ENCODE peak calls at places on chromosomes 4 and X, in ten cellular contexts. B is DND-41, C is ascending aorta, U is heart right ventricle, M is epithelial cell of prostate, P is upper lobe of left lung, F is cardiac muscle cell, I is aorta, K is Peyer's patch, N is esophagus muscularis mucosa. T is an unnamed sample.

GRCh38 chrX:45689971-45690370 is 489.3 kb upstream of the DIPK2B start:
- DNase-seq in B (no peak), C (no peak), U (no peak), M (no peak), P (no peak), F (no peak), I (no peak), K (no peak), N (no peak), T (no peak)

GRCh38 chr4:13368262-13368661 is 115.9 kb downstream of the RAB28 start:
- DNase-seq in B (no peak), C (no peak), U (no peak), M (no peak), P (no peak), F (peak; percentile 55), I (no peak), K (no peak), N (no peak), T (no peak)

GRCh38 chrX:114611018-114611619 is 27.2 kb downstream of the HTR2C start:
- DNase-seq in B (peak; percentile 13), C (no peak), U (no peak), M (no peak), P (no peak), F (peak; percentile 57), I (no peak), K (peak; percentile 68), N (no peak), T (peak; percentile 44)

GRCh38 chr4:81826336-81826735 is 354.6 kb upstream of the RASGEF1B start:
- DNase-seq in B (no peak), C (no peak), U (no peak), M (no peak), P (no peak), F (no peak), I (no peak), K (no peak), N (no peak), T (no peak)

GRCh38 chrX:18548996-18549395 is 122.9 kb downstream of the RS1 start:
- DNase-seq in B (no peak), C (no peak), U (no peak), M (no peak), P (no peak), F (no peak), I (no peak), K (no peak), N (no peak), T (no peak)

GRCh38 chr4:5027366-5027765 is 8.1 kb upstream of the CYTL1 start:
- DNase-seq in B (peak; percentile 31), C (no peak), U (no peak), M (no peak), P (no peak), F (no peak), I (no peak), K (no peak), N (no peak), T (no peak)

GRCh38 chr4:140152760-140153418 is 1.1 kb downstream of the MAML3 start:
- DNase-seq in B (peak; percentile 59), C (no peak), U (peak; percentile 62), M (no peak), P (peak; percentile 58), F (peak; percentile 67), I (peak; percentile 74), K (peak; percentile 75), N (peak; percentile 94), T (peak; percentile 46)

GRCh38 chr4:3689006-3689405 is 77.2 kb upstream of the ADRA2C start:
- DNase-seq in B (no peak), C (no peak), U (no peak), M (no peak), P (no peak), F (no peak), I (peak; percentile 37), K (no peak), N (no peak), T (no peak)

GRCh38 chr4:186724861-186725419 is 1.3 kb upstream of the FAT1 start:
- DNase-seq in B (no peak), C (no peak), U (no peak), M (no peak), P (no peak), F (peak; percentile 46), I (no peak), K (no peak), N (peak; percentile 87), T (no peak)

GRCh38 chr4:186724048-186724860 is 598 bp upstream of the FAT1 start:
- DNase-seq in B (no peak), C (no peak), U (peak; percentile 70), M (no peak), P (peak; percentile 36), F (peak; percentile 81), I (peak; percentile 68), K (peak; percentile 53), N (peak; percentile 92), T (no peak)

GRCh38 chr4:186726440-186727148 is 2.9 kb upstream of the FAT1 start:
- DNase-seq in B (no peak), C (peak; percentile 13), U (peak; percentile 75), M (peak; percentile 60), P (peak; percentile 63), F (peak; percentile 88), I (peak; percentile 79), K (peak; percentile 83), N (peak; percentile 91), T (no peak)

GRCh38 chr4:186726150-186726439 is 2.4 kb upstream of the FAT1 start:
- DNase-seq in B (no peak), C (no peak), U (no peak), M (no peak), P (no peak), F (no peak), I (no peak), K (no peak), N (no peak), T (peak; percentile 1)

DNA sequence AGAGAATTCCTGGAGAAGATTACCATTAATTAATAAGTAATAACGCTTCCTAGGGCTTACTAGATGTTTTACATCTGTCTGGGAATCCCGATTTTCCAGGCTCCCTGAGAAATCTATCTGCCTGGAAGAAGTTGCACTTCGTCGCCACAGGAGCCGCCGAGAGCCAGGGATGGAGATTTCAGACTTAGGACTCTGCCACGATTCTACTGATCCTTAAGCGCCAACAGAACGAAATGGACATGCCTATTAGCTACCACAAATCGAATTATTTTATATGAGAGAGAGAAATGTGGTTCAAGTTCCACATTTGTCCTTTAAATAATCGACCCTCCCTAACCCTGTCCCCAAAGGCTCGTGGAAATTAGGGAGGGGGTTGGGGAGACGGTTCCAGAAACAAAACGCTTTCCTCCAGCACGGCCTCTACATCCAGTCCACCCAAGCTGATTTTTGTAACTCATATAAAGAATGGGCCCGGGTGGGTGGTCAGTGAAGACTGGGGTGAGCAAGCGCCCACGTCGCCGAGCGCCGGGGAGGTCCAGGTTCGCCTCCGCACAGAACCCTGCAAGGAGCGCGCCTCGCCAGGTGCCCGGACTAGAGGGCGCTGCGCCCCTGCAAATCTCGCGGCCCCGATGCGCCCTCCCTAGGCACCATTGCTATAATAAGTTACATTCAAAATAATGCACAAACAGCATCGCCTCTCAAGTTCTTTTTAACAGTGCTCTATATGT is 1.9 kb upstream of the FAT1 start:
- DNase-seq in B (no peak), C (no peak), U (peak; percentile 78), M (no peak), P (peak; percentile 80), F (peak; percentile 91), I (peak; percentile 78), K (peak; percentile 90), N (peak; percentile 94), T (no peak)
- H3K27ac ChIP-seq in B (no peak overlapping the region), C (peak overlapping the region; percentile 96), U (peak overlapping the region; percentile 90), M (peak overlapping the region; percentile 97), P (peak overlapping the region; percentile 86), F (peak overlapping the region; percentile 67), I (peak overlapping the region; percentile 97), K (peak overlapping the region; percentile 95), N (peak overlapping the region; percentile 94), T (no peak overlapping the region)

DNA sequence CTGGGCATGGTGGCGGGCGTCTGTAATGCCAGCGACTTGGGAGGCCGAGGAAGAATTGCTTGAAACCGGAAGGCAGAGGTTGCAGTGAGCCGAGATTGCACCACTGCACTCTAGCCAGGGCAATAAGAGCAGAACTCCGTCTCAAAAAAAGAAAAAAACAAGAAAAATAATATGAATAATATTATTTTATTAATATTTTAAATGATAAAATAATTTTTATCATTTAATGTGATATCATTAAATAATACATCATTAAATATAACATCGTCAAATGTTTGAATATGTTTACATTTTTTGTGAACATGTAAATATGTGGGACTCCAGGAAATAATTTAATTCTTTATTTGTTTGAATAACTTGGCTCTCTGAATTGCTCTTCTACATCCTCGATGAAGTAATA is 15.5 kb downstream of the UNC5C start:
- DNase-seq in B (no peak), C (no peak), U (no peak), M (no peak), P (no peak), F (no peak), I (no peak), K (no peak), N (no peak), T (no peak)
- H3K27ac ChIP-seq in B (no peak overlapping the region), C (peak overlapping the region; percentile 50), U (no peak overlapping the region), M (no peak overlapping the region), P (no peak overlapping the region), F (no peak overlapping the region), I (no peak overlapping the region), K (no peak overlapping the region), N (no peak overlapping the region), T (no peak overlapping the region)

DNA sequence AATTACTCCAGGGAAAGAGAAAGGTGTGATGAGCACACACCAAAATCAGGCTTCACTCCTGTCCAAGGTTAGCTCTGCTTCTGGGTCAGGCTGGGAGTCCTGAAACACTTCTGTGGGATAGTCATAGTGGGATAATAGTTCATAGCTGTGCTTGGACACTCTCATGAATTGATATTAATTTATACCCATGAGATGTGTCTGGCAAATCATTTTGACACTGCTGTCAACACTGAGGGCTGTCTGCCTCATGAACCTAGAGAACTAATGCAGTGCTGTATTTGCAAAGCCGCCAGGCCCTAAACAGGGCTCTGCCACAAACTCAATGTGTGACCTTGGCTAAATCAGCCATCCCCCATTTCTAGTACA is 24.5 kb upstream of the PGRMC1 start:
- DNase-seq in B (no peak), C (no peak), U (no peak), M (no peak), P (no peak), F (no peak), I (no peak), K (no peak), N (no peak), T (no peak)
- H3K27ac ChIP-seq in B (no peak overlapping the region), C (no peak overlapping the region), U (peak overlapping the region; percentile 29), M (no peak overlapping the region), P (no peak overlapping the region), F (no peak overlapping the region), I (no peak overlapping the region), K (no peak overlapping the region), N (no peak overlapping the region), T (no peak overlapping the region)

GRCh38 chr4:6224725-6225124 is 24.4 kb upstream of the JAKMIP1 start:
- DNase-seq in B (no peak), C (no peak), U (no peak), M (no peak), P (no peak), F (no peak), I (no peak), K (no peak), N (no peak), T (no peak)

GRCh38 chr4:6221296-6221850 is 21.0 kb upstream of the JAKMIP1 start:
- DNase-seq in B (no peak), C (no peak), U (no peak), M (no peak), P (no peak), F (no peak), I (no peak), K (peak; percentile 25), N (no peak), T (no peak)

GRCh38 chr4:6225469-6225868 is 25.1 kb upstream of the JAKMIP1 start:
- DNase-seq in B (peak; percentile 64), C (no peak), U (no peak), M (no peak), P (no peak), F (peak; percentile 32), I (no peak), K (no peak), N (no peak), T (no peak)

GRCh38 chr4:6222761-6223292 is 22.5 kb upstream of the JAKMIP1 start:
- DNase-seq in B (no peak), C (no peak), U (no peak), M (no peak), P (no peak), F (peak; percentile 3), I (no peak), K (peak; percentile 14), N (no peak), T (peak; percentile 10)

GRCh38 chr4:6221851-6222760 is 21.8 kb upstream of the JAKMIP1 start:
- DNase-seq in B (no peak), C (no peak), U (peak; percentile 37), M (no peak), P (peak; percentile 42), F (peak; percentile 30), I (no peak), K (peak; percentile 47), N (no peak), T (peak; percentile 21)
- H3K27ac ChIP-seq in B (no peak overlapping the region), C (no peak overlapping the region), U (no peak overlapping the region), M (no peak overlapping the region), P (no peak overlapping the region), F (no peak overlapping the region), I (no peak overlapping the region), K (no peak overlapping the region), N (no peak overlapping the region), T (no peak overlapping the region)